ENCODE peak calls at places on chromosomes 2 and 18, in six cellular contexts. One of them, this sample, is unnamed.

GRCh38 chr2:158239271-158239670 is 137.6 kb downstream of the UPP2 start:
- DNase-seq in OCI-LY7: no peak
- DNase-seq in activated CD8-positive, alpha-beta T cell treated with anti-CD3 and anti-CD28 coated beads for 36 hours: no peak
- DNase-seq in psoas muscle: no peak
- DNase-seq in upper lobe of left lung: no peak
- DNase-seq in dorsolateral prefrontal cortex: no peak
- DNase-seq in this sample: no peak

GRCh38 chr2:127032601-127033000 is 74.4 kb downstream of the BIN1 start:
- DNase-seq in dorsolateral prefrontal cortex: no peak
- DNase-seq in psoas muscle: no peak
- DNase-seq in activated CD8-positive, alpha-beta T cell treated with anti-CD3 and anti-CD28 coated beads for 36 hours: no peak
- DNase-seq in upper lobe of left lung: no peak
- DNase-seq in OCI-LY7: no peak
- DNase-seq in this sample: no peak

GRCh38 chr18:62418258-62418657 is 93.1 kb downstream of the TNFRSF11A start:
- DNase-seq in OCI-LY7: no peak
- DNase-seq in dorsolateral prefrontal cortex: no peak
- DNase-seq in activated CD8-positive, alpha-beta T cell treated with anti-CD3 and anti-CD28 coated beads for 36 hours: peak
- DNase-seq in upper lobe of left lung: no peak
- DNase-seq in psoas muscle: no peak
- DNase-seq in this sample: no peak

GRCh38 chr2:9558948-9559381 is 3.3 kb upstream of the ADAM17 start:
- DNase-seq in dorsolateral prefrontal cortex: no peak
- DNase-seq in psoas muscle: no peak
- DNase-seq in upper lobe of left lung: peak
- DNase-seq in activated CD8-positive, alpha-beta T cell treated with anti-CD3 and anti-CD28 coated beads for 36 hours: peak
- DNase-seq in OCI-LY7: no peak
- DNase-seq in this sample: no peak

GRCh38 chr18:13361422-13361821 is 142.9 kb downstream of the LDLRAD4 start:
- DNase-seq in dorsolateral prefrontal cortex: peak
- DNase-seq in upper lobe of left lung: no peak
- DNase-seq in OCI-LY7: no peak
- DNase-seq in psoas muscle: no peak
- DNase-seq in activated CD8-positive, alpha-beta T cell treated with anti-CD3 and anti-CD28 coated beads for 36 hours: no peak
- DNase-seq in this sample: no peak

GRCh38 chr18:57772387-57772799 is 30.7 kb downstream of the ATP8B1 start:
- DNase-seq in psoas muscle: peak
- DNase-seq in dorsolateral prefrontal cortex: no peak
- DNase-seq in upper lobe of left lung: peak
- DNase-seq in activated CD8-positive, alpha-beta T cell treated with anti-CD3 and anti-CD28 coated beads for 36 hours: no peak
- DNase-seq in OCI-LY7: no peak
- DNase-seq in this sample: no peak

GRCh38 chr2:170362895-170363582 is 185.1 kb downstream of the MYO3B start:
- DNase-seq in OCI-LY7: peak
- DNase-seq in activated CD8-positive, alpha-beta T cell treated with anti-CD3 and anti-CD28 coated beads for 36 hours: peak
- DNase-seq in psoas muscle: no peak
- DNase-seq in upper lobe of left lung: no peak
- DNase-seq in dorsolateral prefrontal cortex: no peak
- DNase-seq in this sample: no peak

GRCh38 chr2:173300458-173300857 is 54.2 kb upstream of the CDCA7 start:
- DNase-seq in upper lobe of left lung: no peak
- DNase-seq in OCI-LY7: no peak
- DNase-seq in psoas muscle: no peak
- DNase-seq in activated CD8-positive, alpha-beta T cell treated with anti-CD3 and anti-CD28 coated beads for 36 hours: no peak
- DNase-seq in dorsolateral prefrontal cortex: no peak
- DNase-seq in this sample: no peak

GRCh38 chr2:190407662-190408537 is at the start of gene MFSD6:
- DNase-seq in OCI-LY7: peak
- DNase-seq in dorsolateral prefrontal cortex: peak
- DNase-seq in activated CD8-positive, alpha-beta T cell treated with anti-CD3 and anti-CD28 coated beads for 36 hours: peak
- DNase-seq in psoas muscle: peak
- DNase-seq in upper lobe of left lung: peak
- DNase-seq in this sample: peak

GRCh38 chr2:19675856-19676460 is 225.8 kb downstream of the TTC32 start:
- DNase-seq in psoas muscle: no peak
- DNase-seq in OCI-LY7: no peak
- DNase-seq in dorsolateral prefrontal cortex: peak
- DNase-seq in upper lobe of left lung: no peak
- DNase-seq in activated CD8-positive, alpha-beta T cell treated with anti-CD3 and anti-CD28 coated beads for 36 hours: no peak
- DNase-seq in this sample: no peak

GRCh38 chr2:229344151-229344551 is 73.1 kb upstream of the PID1 start:
- DNase-seq in psoas muscle: no peak
- DNase-seq in dorsolateral prefrontal cortex: no peak
- DNase-seq in activated CD8-positive, alpha-beta T cell treated with anti-CD3 and anti-CD28 coated beads for 36 hours: no peak
- DNase-seq in upper lobe of left lung: no peak
- DNase-seq in OCI-LY7: no peak
- DNase-seq in this sample: no peak

GRCh38 chr2:227761734-227762476 is 16.2 kb downstream of the SCYGR8 start:
- DNase-seq in upper lobe of left lung: no peak
- DNase-seq in psoas muscle: no peak
- DNase-seq in OCI-LY7: no peak
- DNase-seq in dorsolateral prefrontal cortex: no peak
- DNase-seq in activated CD8-positive, alpha-beta T cell treated with anti-CD3 and anti-CD28 coated beads for 36 hours: no peak
- DNase-seq in this sample: no peak

GRCh38 chr2:118850171-118850900 is 2.9 kb upstream of the EN1 start:
- DNase-seq in upper lobe of left lung: no peak
- DNase-seq in psoas muscle: no peak
- DNase-seq in dorsolateral prefrontal cortex: no peak
- DNase-seq in activated CD8-positive, alpha-beta T cell treated with anti-CD3 and anti-CD28 coated beads for 36 hours: no peak
- DNase-seq in OCI-LY7: no peak
- DNase-seq in this sample: peak

GRCh38 chr2:3001595-3002184 is 375.9 kb downstream of the EIPR1 start:
- DNase-seq in dorsolateral prefrontal cortex: no peak
- DNase-seq in OCI-LY7: peak
- DNase-seq in upper lobe of left lung: no peak
- DNase-seq in psoas muscle: no peak
- DNase-seq in activated CD8-positive, alpha-beta T cell treated with anti-CD3 and anti-CD28 coated beads for 36 hours: no peak
- DNase-seq in this sample: no peak

GRCh38 chr2:240351088-240351741 is 84.2 kb upstream of the GPC1 start:
- DNase-seq in upper lobe of left lung: no peak
- DNase-seq in dorsolateral prefrontal cortex: no peak
- DNase-seq in psoas muscle: no peak
- DNase-seq in activated CD8-positive, alpha-beta T cell treated with anti-CD3 and anti-CD28 coated beads for 36 hours: no peak
- DNase-seq in OCI-LY7: no peak
- DNase-seq in this sample: no peak

GRCh38 chr18:54239091-54239490 is 14.6 kb upstream of the MBD2 start:
- DNase-seq in activated CD8-positive, alpha-beta T cell treated with anti-CD3 and anti-CD28 coated beads for 36 hours: no peak
- DNase-seq in upper lobe of left lung: no peak
- DNase-seq in OCI-LY7: no peak
- DNase-seq in psoas muscle: no peak
- DNase-seq in dorsolateral prefrontal cortex: no peak
- DNase-seq in this sample: no peak

GRCh38 chr2:39513641-39514094 is 76.6 kb upstream of the MAP4K3 start:
- DNase-seq in dorsolateral prefrontal cortex: peak
- DNase-seq in activated CD8-positive, alpha-beta T cell treated with anti-CD3 and anti-CD28 coated beads for 36 hours: peak
- DNase-seq in upper lobe of left lung: peak
- DNase-seq in psoas muscle: no peak
- DNase-seq in OCI-LY7: peak
- DNase-seq in this sample: peak

GRCh38 chr2:73227086-73227485 is 6.0 kb downstream of the PRADC1 start:
- DNase-seq in upper lobe of left lung: no peak
- DNase-seq in dorsolateral prefrontal cortex: no peak
- DNase-seq in psoas muscle: no peak
- DNase-seq in activated CD8-positive, alpha-beta T cell treated with anti-CD3 and anti-CD28 coated beads for 36 hours: no peak
- DNase-seq in OCI-LY7: no peak
- DNase-seq in this sample: no peak

GRCh38 chr2:126655500-126656310 is at the start of gene GYPC:
- DNase-seq in activated CD8-positive, alpha-beta T cell treated with anti-CD3 and anti-CD28 coated beads for 36 hours: peak
- DNase-seq in upper lobe of left lung: peak
- DNase-seq in OCI-LY7: peak
- DNase-seq in dorsolateral prefrontal cortex: no peak
- DNase-seq in psoas muscle: peak
- DNase-seq in this sample: peak

GRCh38 chr2:205860847-205861246 is 178.5 kb downstream of the NRP2 start:
- DNase-seq in activated CD8-positive, alpha-beta T cell treated with anti-CD3 and anti-CD28 coated beads for 36 hours: no peak
- DNase-seq in dorsolateral prefrontal cortex: no peak
- DNase-seq in upper lobe of left lung: no peak
- DNase-seq in psoas muscle: no peak
- DNase-seq in OCI-LY7: no peak
- DNase-seq in this sample: no peak

DNA sequence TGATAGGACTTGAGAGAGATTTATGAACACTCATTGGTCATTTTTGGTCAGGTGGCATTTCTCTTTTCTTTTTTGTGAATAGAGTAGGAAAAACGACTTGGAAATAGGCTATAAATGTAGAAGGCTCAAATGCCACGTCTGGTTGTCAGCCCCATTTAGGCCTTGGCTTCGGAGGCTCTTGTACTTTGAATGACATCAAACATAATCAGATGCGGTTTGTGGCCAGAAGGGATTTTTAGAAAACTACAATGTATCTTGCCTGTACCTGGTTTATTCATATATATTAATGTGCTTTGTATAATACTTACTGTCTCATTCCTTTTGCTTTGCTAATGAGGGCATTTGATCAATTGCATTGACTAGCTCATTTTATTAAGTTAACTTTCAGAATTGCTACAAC is 894.0 kb upstream of the CELF4 start:
- DNase-seq in upper lobe of left lung: no peak
- DNase-seq in psoas muscle: no peak
- DNase-seq in activated CD8-positive, alpha-beta T cell treated with anti-CD3 and anti-CD28 coated beads for 36 hours: no peak
- DNase-seq in OCI-LY7: no peak
- DNase-seq in dorsolateral prefrontal cortex: no peak
- DNase-seq in this sample: no peak
- TF ChIP-seq CTCF in upper lobe of left lung: no peak
- TF ChIP-seq CTCF in psoas muscle: no peak
- TF ChIP-seq CTCF in activated CD8-positive, alpha-beta T cell treated with anti-CD3 and anti-CD28 coated beads for 36 hours: no peak
- TF ChIP-seq CTCF in OCI-LY7: no peak
- TF ChIP-seq CTCF in dorsolateral prefrontal cortex: no peak
- TF ChIP-seq CTCF in this sample: no peak

DNA sequence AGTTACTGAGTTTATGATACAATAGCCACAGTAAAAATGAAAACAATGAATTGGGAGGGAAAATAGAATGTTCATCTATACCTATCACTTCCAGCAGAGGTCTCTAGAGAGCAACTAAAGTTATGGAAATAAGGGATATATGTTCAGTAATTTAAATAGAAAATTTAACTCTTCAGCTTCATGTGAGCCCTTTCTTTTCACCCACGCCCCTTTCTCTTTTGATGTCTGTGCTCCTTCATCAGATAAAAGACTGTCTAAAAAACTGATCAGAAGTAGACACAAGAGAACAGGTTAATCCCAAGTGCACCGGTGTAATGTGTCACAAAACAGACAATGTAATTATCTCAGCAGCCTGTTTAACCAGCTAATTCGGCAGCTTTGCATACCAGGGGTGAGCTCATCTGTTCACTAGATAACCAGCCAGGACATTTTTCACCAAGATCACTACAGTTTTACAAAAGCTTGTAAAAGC is 238.5 kb upstream of the ERBB4 start:
- DNase-seq in upper lobe of left lung: no peak
- DNase-seq in OCI-LY7: peak
- DNase-seq in activated CD8-positive, alpha-beta T cell treated with anti-CD3 and anti-CD28 coated beads for 36 hours: no peak
- DNase-seq in psoas muscle: no peak
- DNase-seq in dorsolateral prefrontal cortex: no peak
- DNase-seq in this sample: peak
- TF ChIP-seq CTCF in upper lobe of left lung: peak
- TF ChIP-seq CTCF in OCI-LY7: peak
- TF ChIP-seq CTCF in activated CD8-positive, alpha-beta T cell treated with anti-CD3 and anti-CD28 coated beads for 36 hours: peak
- TF ChIP-seq CTCF in psoas muscle: peak
- TF ChIP-seq CTCF in dorsolateral prefrontal cortex: peak
- TF ChIP-seq CTCF in this sample: no peak

DNA sequence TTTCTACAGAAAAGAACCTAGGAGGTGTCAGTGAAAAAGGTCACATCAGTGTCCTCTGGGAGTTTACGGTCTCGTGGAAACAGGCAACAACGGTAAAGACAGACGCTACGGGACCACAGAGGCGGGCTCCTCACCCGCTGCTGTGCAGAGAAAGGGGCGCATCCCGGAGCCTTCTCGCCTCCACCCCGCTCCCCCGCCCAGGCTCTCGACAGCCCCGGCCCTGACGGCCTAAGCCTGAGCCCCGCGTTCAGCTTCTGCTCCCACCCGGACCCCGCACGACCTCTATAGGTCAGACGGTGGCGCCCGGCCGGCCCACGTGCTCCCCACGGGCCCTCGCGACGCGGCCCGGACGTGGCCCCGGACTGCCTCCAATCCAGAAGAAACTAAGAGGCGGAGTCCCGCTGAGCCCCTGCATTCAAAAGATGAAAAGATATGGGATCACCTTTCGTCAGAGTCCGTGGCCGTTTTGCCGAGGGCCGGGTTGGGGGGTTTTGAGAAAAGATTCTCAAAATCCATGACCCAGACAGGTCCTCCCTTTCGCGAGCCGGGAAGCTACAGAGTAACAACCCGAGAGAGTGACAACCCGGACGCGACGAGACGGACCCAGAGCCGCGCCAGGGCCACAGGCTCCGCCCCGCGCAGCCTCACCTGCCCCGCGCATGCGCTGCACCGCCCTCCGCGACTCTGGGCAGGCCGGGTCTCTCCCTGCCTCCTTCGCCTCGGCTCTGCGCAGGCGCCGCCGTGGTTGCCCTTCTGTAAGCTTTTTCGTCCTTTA is at the start of gene ZC3H8:
- DNase-seq in OCI-LY7: peak
- DNase-seq in activated CD8-positive, alpha-beta T cell treated with anti-CD3 and anti-CD28 coated beads for 36 hours: peak
- DNase-seq in psoas muscle: peak
- DNase-seq in upper lobe of left lung: peak
- DNase-seq in dorsolateral prefrontal cortex: peak
- DNase-seq in this sample: peak
- TF ChIP-seq CTCF in OCI-LY7: peak
- TF ChIP-seq CTCF in activated CD8-positive, alpha-beta T cell treated with anti-CD3 and anti-CD28 coated beads for 36 hours: no peak
- TF ChIP-seq CTCF in psoas muscle: no peak
- TF ChIP-seq CTCF in upper lobe of left lung: peak
- TF ChIP-seq CTCF in dorsolateral prefrontal cortex: peak
- TF ChIP-seq CTCF in this sample: no peak

DNA sequence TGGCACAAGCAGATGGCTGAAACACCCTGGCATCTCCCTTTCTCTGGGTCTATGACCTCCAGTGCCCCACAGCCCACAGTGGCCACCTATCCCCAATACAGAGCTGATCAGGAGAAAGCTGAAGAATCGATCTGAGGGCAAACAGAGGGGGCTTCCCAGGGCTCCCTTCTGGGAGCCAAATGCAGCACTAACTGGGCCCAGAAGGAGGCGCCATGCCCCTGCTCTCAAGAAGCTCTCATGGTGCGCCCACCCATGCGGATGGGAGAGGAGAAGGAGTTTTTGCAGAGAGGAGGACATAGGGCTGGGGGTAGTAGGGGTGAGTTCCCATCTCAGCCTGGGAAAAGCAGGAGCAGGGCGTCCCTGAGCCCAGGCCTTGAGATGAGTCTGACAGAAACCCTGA is 787.3 kb upstream of the RAB6C start:
- DNase-seq in psoas muscle: no peak
- DNase-seq in OCI-LY7: no peak
- DNase-seq in activated CD8-positive, alpha-beta T cell treated with anti-CD3 and anti-CD28 coated beads for 36 hours: peak
- DNase-seq in upper lobe of left lung: no peak
- DNase-seq in dorsolateral prefrontal cortex: no peak
- DNase-seq in this sample: no peak
- TF ChIP-seq CTCF in psoas muscle: no peak
- TF ChIP-seq CTCF in OCI-LY7: peak
- TF ChIP-seq CTCF in activated CD8-positive, alpha-beta T cell treated with anti-CD3 and anti-CD28 coated beads for 36 hours: no peak
- TF ChIP-seq CTCF in upper lobe of left lung: no peak
- TF ChIP-seq CTCF in dorsolateral prefrontal cortex: no peak
- TF ChIP-seq CTCF in this sample: no peak

GRCh38 chr2:233303252-233303651 is 4.4 kb upstream of the SAG start:
- DNase-seq in upper lobe of left lung: no peak
- DNase-seq in OCI-LY7: peak
- DNase-seq in psoas muscle: no peak
- DNase-seq in dorsolateral prefrontal cortex: no peak
- DNase-seq in activated CD8-positive, alpha-beta T cell treated with anti-CD3 and anti-CD28 coated beads for 36 hours: no peak
- DNase-seq in this sample: no peak
- TF ChIP-seq CTCF in upper lobe of left lung: no peak
- TF ChIP-seq CTCF in OCI-LY7: peak
- TF ChIP-seq CTCF in psoas muscle: no peak
- TF ChIP-seq CTCF in dorsolateral prefrontal cortex: no peak
- TF ChIP-seq CTCF in activated CD8-positive, alpha-beta T cell treated with anti-CD3 and anti-CD28 coated beads for 36 hours: no peak
- TF ChIP-seq CTCF in this sample: no peak